ENCODE peak calls at places on chromosomes 2 and 18, in five cellular contexts. T is SK-N-SH, K is HepG2, Y is K562, M is GM12878. E is an unnamed sample.
A peak's percentile ranks its signal among the peaks of the same experiment; 100 is the strongest.

GRCh38 chr2:205245652-205246051 is 436.6 kb upstream of the NRP2 start:
- DNase-seq in T (no peak), K (no peak), Y (no peak), M (no peak), E (no peak)

GRCh38 chr2:240815761-240816583 is 4.0 kb downstream of the KIF1A start:
- DNase-seq in T (no peak), K (no peak), Y (no peak), M (no peak), E (no peak)

GRCh38 chr2:1548910-1549673 is 135.8 kb downstream of the TPO start:
- DNase-seq in T (no peak), K (no peak), Y (no peak), M (no peak), E (no peak)

GRCh38 chr2:159797468-159798375 is at the start of gene CD302:
- DNase-seq in T (peak; percentile 87), K (peak; percentile 68), Y (peak; percentile 42), M (no peak), E (peak; percentile 68)

GRCh38 chr2:239142806-239143205 is 258.0 kb downstream of the HDAC4 start:
- DNase-seq in T (no peak), K (no peak), Y (no peak), M (no peak), E (no peak)

GRCh38 chr2:223901854-223902253 is 43.3 kb downstream of the WDFY1 start:
- DNase-seq in T (no peak), K (peak; percentile 55), Y (no peak), M (no peak), E (no peak)

GRCh38 chr18:8705941-8706544 is 687 bp downstream of the MTCL1 start:
- DNase-seq in T (peak; percentile 72), K (no peak), Y (no peak), M (no peak), E (no peak)

GRCh38 chr2:113172721-113173562 is 829 bp upstream of the PSD4 start:
- DNase-seq in T (no peak), K (no peak), Y (no peak), M (no peak), E (no peak)

GRCh38 chr2:215929602-215930335 is 83.6 kb downstream of the MREG start:
- DNase-seq in T (no peak), K (no peak), Y (peak; percentile 19), M (no peak), E (no peak)

GRCh38 chr18:58898427-58898826 is 33.8 kb downstream of the ZNF532 start:
- DNase-seq in T (no peak), K (no peak), Y (no peak), M (no peak), E (no peak)

GRCh38 chr18:78727057-78727739 is 252.4 kb upstream of the SALL3 start:
- DNase-seq in T (no peak), K (no peak), Y (no peak), M (no peak), E (no peak)

GRCh38 chr2:160194946-160195345 is 5.1 kb downstream of the ITGB6 start:
- DNase-seq in T (no peak), K (no peak), Y (no peak), M (no peak), E (no peak)

GRCh38 chr2:130288467-130289403 is 54.0 kb upstream of the IMP4 start:
- DNase-seq in T (peak; percentile 27), K (no peak), Y (peak; percentile 64), M (no peak), E (no peak)

GRCh38 chr2:18500333-18500732 is 60.1 kb downstream of the RDH14 start:
- DNase-seq in T (no peak), K (no peak), Y (no peak), M (no peak), E (no peak)

GRCh38 chr2:43798300-43798699 is 24.5 kb downstream of the DYNC2LI1 start:
- DNase-seq in T (no peak), K (no peak), Y (peak; percentile 28), M (no peak), E (peak; percentile 28)
- TF ChIP-seq FOXM1 in T (no peak), K (no peak), Y (no peak), M (no peak), E (no peak)

DNA sequence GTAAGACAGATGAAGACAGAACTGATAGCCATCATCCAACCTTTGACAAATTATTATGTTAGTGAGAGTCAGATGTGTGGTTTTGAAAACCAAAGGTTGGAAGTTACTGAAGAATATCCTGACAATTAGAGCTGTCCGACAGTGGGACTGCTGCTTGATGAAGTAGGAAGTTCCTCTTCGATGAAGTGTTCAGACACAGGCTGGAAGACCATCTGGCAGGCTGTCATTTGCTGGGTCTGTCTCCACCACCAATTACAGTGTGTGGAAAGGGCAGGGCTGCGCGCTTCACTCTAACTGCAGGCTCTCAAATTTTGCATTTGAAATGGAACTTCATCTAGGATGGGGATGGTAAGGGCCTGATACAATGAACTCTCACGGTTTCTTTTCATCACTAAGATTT is 313.8 kb downstream of the PIK3C3 start:
- DNase-seq in T (no peak), K (no peak), Y (no peak), M (no peak), E (no peak)
- TF ChIP-seq FOXM1 in T (no peak), K (no peak), Y (no peak), M (no peak), E (no peak)

GRCh38 chr2:164869420-164869772 is 27.8 kb upstream of the COBLL1 start:
- DNase-seq in T (no peak), K (no peak), Y (no peak), M (no peak), E (no peak)

GRCh38 chr2:164877169-164877568 is 35.5 kb upstream of the COBLL1 start:
- DNase-seq in T (no peak), K (no peak), Y (no peak), M (no peak), E (no peak)

GRCh38 chr2:164875334-164876205 is 33.9 kb upstream of the COBLL1 start:
- DNase-seq in T (no peak), K (peak; percentile 87), Y (no peak), M (no peak), E (no peak)

GRCh38 chr2:164871404-164871803 is 29.8 kb upstream of the COBLL1 start:
- DNase-seq in T (no peak), K (no peak), Y (no peak), M (no peak), E (no peak)

GRCh38 chr2:164873096-164873670 is 31.6 kb upstream of the COBLL1 start:
- DNase-seq in T (no peak), K (no peak), Y (no peak), M (no peak), E (no peak)
- TF ChIP-seq FOXM1 in T (no peak), K (no peak), Y (no peak), M (no peak), E (no peak)

DNA sequence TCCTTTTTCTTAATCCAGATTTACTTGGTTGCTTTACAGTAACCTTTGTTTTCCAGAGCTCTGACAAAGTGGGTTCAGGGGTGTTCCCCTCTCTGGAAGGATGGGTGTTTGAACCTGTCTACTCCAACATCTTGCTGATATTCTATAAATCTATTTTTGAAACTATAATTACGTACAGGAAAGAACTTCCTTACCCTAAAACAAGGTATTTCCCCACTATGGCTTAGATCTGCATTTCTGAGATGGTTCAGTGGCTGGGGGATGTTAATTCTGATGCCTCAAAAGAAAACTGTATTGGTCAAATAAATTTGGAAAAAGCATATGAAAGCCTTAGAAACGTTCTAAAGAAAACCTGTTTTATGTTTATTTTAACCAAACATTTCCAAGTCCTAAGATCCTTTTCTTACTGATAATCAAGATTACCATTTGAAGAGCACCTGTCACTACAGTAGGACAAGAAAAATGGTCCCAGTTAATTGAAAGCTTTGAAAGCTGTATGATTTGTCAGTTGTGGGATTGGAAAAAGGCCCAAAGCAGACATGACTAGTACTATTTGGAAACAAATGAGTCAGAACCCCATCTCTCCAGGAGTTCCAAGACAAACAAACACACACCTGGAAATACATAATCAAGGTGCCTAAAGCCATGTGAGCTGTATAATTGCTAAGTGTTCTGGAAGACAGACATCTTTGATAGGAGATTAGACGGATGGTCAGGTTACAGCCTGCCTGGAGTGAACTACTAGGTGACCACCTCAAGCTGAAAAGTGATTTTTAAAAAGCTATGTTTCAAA is 57.5 kb downstream of the KDM3A start:
- DNase-seq in T (no peak), K (no peak), Y (no peak), M (no peak), E (no peak)
- TF ChIP-seq FOXM1 in T (no peak), K (no peak), Y (no peak), M (no peak), E (no peak)

GRCh38 chr18:25282282-25282681 is 69.7 kb downstream of the ZNF521 start:
- DNase-seq in T (no peak), K (no peak), Y (no peak), M (no peak), E (no peak)
- TF ChIP-seq FOXM1 in T (no peak), K (no peak), Y (no peak), M (no peak), E (no peak)